ENCODE peak calls at places on chromosomes 2 and 18, in ten cellular contexts. F, Y, N, Z, K, I, E, U, G and O are unnamed samples.

GRCh38 chr2:121147766-121148165 is 137.2 kb downstream of the TFCP2L1 start:
- DNase-seq in F (no peak), Y (no peak), N (no peak), Z (no peak), K (no peak), I (peak), E (peak), U (no peak), G (no peak), O (no peak)

GRCh38 chr2:140997997-140998396 is 1132.8 kb downstream of the LRP1B start:
- DNase-seq in F (no peak), Y (no peak), N (no peak), Z (no peak), K (no peak), I (no peak), E (no peak), U (no peak), G (no peak), O (no peak)

GRCh38 chr2:191657977-191658376 is 20.0 kb upstream of the NABP1 start:
- DNase-seq in F (no peak), Y (no peak), N (no peak), Z (no peak), K (no peak), I (peak), E (no peak), U (no peak), G (no peak), O (no peak)

GRCh38 chr18:3180325-3180724 is 39.4 kb downstream of the MYOM1 start:
- DNase-seq in F (no peak), Y (no peak), N (no peak), Z (no peak), K (no peak), I (peak), E (peak), U (peak), G (no peak), O (no peak)

GRCh38 chr2:166464187-166464586 is 29.9 kb downstream of the SCN7A start:
- DNase-seq in F (no peak), Y (no peak), N (no peak), Z (no peak), K (no peak), I (peak), E (no peak), U (no peak), G (no peak), O (no peak)

GRCh38 chr2:172083725-172084483 is 1.4 kb upstream of the DLX1 start:
- DNase-seq in F (no peak), Y (no peak), N (no peak), Z (no peak), K (no peak), I (no peak), E (peak), U (peak), G (no peak), O (peak)

GRCh38 chr18:11587432-11587831 is 22.0 kb upstream of the SLC35G4 start:
- DNase-seq in F (no peak), Y (no peak), N (no peak), Z (no peak), K (no peak), I (no peak), E (no peak), U (no peak), G (no peak), O (no peak)

GRCh38 chr18:72848534-72849237 is 19.1 kb downstream of the NETO1 start:
- DNase-seq in F (no peak), Y (no peak), N (no peak), Z (no peak), K (no peak), I (peak), E (peak), U (no peak), G (no peak), O (no peak)